ENCODE peak calls at places on chromosomes 11 and 22, in six cellular contexts. I is globus pallidus, S is ovary, B is cardiac muscle cell, K is fibroblast of villous mesenchyme, Y is islet precursor cell. W is an unnamed sample.

GRCh38 chr22:22460635-22461034 is 47.9 kb downstream of the ZNF280B start:
- DNase-seq in I (no peak), S (no peak), B (peak), K (no peak), Y (no peak), W (no peak)

GRCh38 chr22:38442967-38443674 is 11.9 kb downstream of the KCNJ4 start:
- DNase-seq in I (no peak), S (no peak), B (no peak), K (no peak), Y (no peak), W (no peak)

GRCh38 chr11:105670811-105671210 is 60.9 kb downstream of the GRIA4 start:
- DNase-seq in I (no peak), S (no peak), B (no peak), K (no peak), Y (no peak), W (no peak)

GRCh38 chr11:119828011-119828410 is 99.0 kb upstream of the NECTIN1 start:
- DNase-seq in I (no peak), S (no peak), B (no peak), K (no peak), Y (no peak), W (no peak)

GRCh38 chr11:3129181-3129590 is 35.9 kb downstream of the OSBPL5 start:
- DNase-seq in I (no peak), S (no peak), B (no peak), K (no peak), Y (peak), W (no peak)

GRCh38 chr11:91261513-91261912 is 963.1 kb upstream of the FAT3 start:
- DNase-seq in I (no peak), S (no peak), B (no peak), K (no peak), Y (no peak), W (no peak)

GRCh38 chr11:91173701-91174100 is 950.9 kb upstream of the CHORDC1 start:
- DNase-seq in I (no peak), S (no peak), B (no peak), K (no peak), Y (no peak), W (no peak)

GRCh38 chr11:36142439-36142838 is 146.8 kb downstream of the COMMD9 start:
- DNase-seq in I (no peak), S (no peak), B (no peak), K (no peak), Y (no peak), W (no peak)

GRCh38 chr11:112958670-112959069 is 2.5 kb upstream of the NCAM1 start:
- DNase-seq in I (no peak), S (no peak), B (peak), K (peak), Y (no peak), W (no peak)

GRCh38 chr11:10413268-10413667 is 41.8 kb upstream of the AMPD3 start:
- DNase-seq in I (peak), S (no peak), B (peak), K (peak), Y (no peak), W (no peak)

GRCh38 chr11:112655386-112655785 is 305.8 kb upstream of the NCAM1 start:
- DNase-seq in I (peak), S (peak), B (peak), K (peak), Y (no peak), W (no peak)

GRCh38 chr11:27722117-27722844 is 22.0 kb upstream of the BDNF start:
- DNase-seq in I (no peak), S (no peak), B (peak), K (no peak), Y (peak), W (no peak)

GRCh38 chr11:129458756-129459535 is 83.3 kb downstream of the BARX2 start:
- DNase-seq in I (no peak), S (no peak), B (no peak), K (no peak), Y (peak), W (no peak)

GRCh38 chr11:5932671-5933070 is 9.4 kb upstream of the OR56A3 start:
- DNase-seq in I (no peak), S (no peak), B (no peak), K (no peak), Y (no peak), W (no peak)

GRCh38 chr11:70116386-70117077 is 38.4 kb downstream of the ANO1 start:
- DNase-seq in I (no peak), S (no peak), B (no peak), K (no peak), Y (no peak), W (no peak)

GRCh38 chr11:67614730-67615454 is 8.2 kb downstream of the NDUFV1 start:
- DNase-seq in I (no peak), S (no peak), B (no peak), K (no peak), Y (no peak), W (no peak)

GRCh38 chr11:118691926-118692830 is 12.7 kb upstream of the TREH start:
- DNase-seq in I (no peak), S (no peak), B (peak), K (peak), Y (peak), W (peak)

GRCh38 chr22:40200795-40201194 is 23.1 kb downstream of the TNRC6B start:
- DNase-seq in I (no peak), S (no peak), B (peak), K (no peak), Y (no peak), W (peak)

GRCh38 chr11:128506999-128507591 is 80.3 kb downstream of the ETS1 start:
- DNase-seq in I (no peak), S (peak), B (peak), K (peak), Y (peak), W (no peak)

GRCh38 chr11:20595101-20595500 is 4.3 kb upstream of the SLC6A5 start:
- DNase-seq in I (no peak), S (no peak), B (no peak), K (no peak), Y (no peak), W (no peak)

GRCh38 chr11:68954970-68955958 is 25.5 kb downstream of the MRGPRD start:
- DNase-seq in I (no peak), S (peak), B (peak), K (peak), Y (no peak), W (no peak)

GRCh38 chr11:134637091-134638015 is 225.3 kb upstream of the B3GAT1 start:
- DNase-seq in I (no peak), S (no peak), B (no peak), K (no peak), Y (peak), W (no peak)

GRCh38 chr11:108666373-108666772 is 1.5 kb downstream of the DDX10 start:
- DNase-seq in I (no peak), S (no peak), B (peak), K (no peak), Y (peak), W (no peak)

GRCh38 chr11:79458712-79459111 is 17.9 kb upstream of the TENM4 start:
- DNase-seq in I (peak), S (no peak), B (no peak), K (no peak), Y (no peak), W (no peak)

GRCh38 chr11:117723625-117724024 is 73.4 kb downstream of the DSCAML1 start:
- DNase-seq in I (no peak), S (no peak), B (no peak), K (no peak), Y (no peak), W (no peak)

GRCh38 chr11:47848636-47849155 is 546 bp upstream of the NUP160 start:
- DNase-seq in I (no peak), S (no peak), B (no peak), K (no peak), Y (no peak), W (no peak)

GRCh38 chr22:20526628-20527355 is 19.4 kb downstream of the MED15 start:
- DNase-seq in I (no peak), S (no peak), B (peak), K (peak), Y (no peak), W (no peak)

W was measured in natural killer cell.